ENCODE peak calls at places on chromosome 2, in five cellular contexts. I is HepG2, Z is GM12878, G is K562, X is SK-N-SH. Q is an unnamed sample.

GRCh38 chr2:61469424-61470121 is 1.3 kb downstream of the USP34 start:
- DNase-seq in I (no peak), Z (no peak), G (no peak), X (no peak), Q (no peak)

GRCh38 chr2:102237176-102237575 is 50.4 kb downstream of the IL1RL2 start:
- DNase-seq in I (no peak), Z (no peak), G (no peak), X (no peak), Q (no peak)

GRCh38 chr2:231648579-231649174 is 56.0 kb downstream of the TEX44 start:
- DNase-seq in I (peak), Z (no peak), G (no peak), X (peak), Q (peak)

GRCh38 chr2:191845876-191846786 is 757 bp downstream of the CAVIN2 start:
- DNase-seq in I (peak), Z (no peak), G (peak), X (no peak), Q (no peak)

GRCh38 chr2:191166111-191166755 is 15.4 kb upstream of the STAT4 start:
- DNase-seq in I (peak), Z (no peak), G (no peak), X (no peak), Q (peak)

GRCh38 chr2:69244889-69245288 is 142.1 kb downstream of the GFPT1 start:
- DNase-seq in I (no peak), Z (no peak), G (no peak), X (no peak), Q (no peak)

GRCh38 chr2:9057939-9058761 is 54.7 kb upstream of the MBOAT2 start:
- DNase-seq in I (no peak), Z (no peak), G (no peak), X (no peak), Q (no peak)

GRCh38 chr2:115848192-115848591 is 1405.8 kb downstream of the DPP10 start:
- DNase-seq in I (no peak), Z (no peak), G (no peak), X (no peak), Q (no peak)

GRCh38 chr2:149924028-149924427 is 336.5 kb upstream of the MMADHC start:
- DNase-seq in I (no peak), Z (no peak), G (no peak), X (no peak), Q (no peak)

GRCh38 chr2:27561060-27561459 is 21.8 kb upstream of the ZNF512 start:
- DNase-seq in I (no peak), Z (no peak), G (no peak), X (no peak), Q (no peak)

GRCh38 chr2:8906208-8906607 is 68.8 kb upstream of the KIDINS220 start:
- DNase-seq in I (no peak), Z (no peak), G (no peak), X (no peak), Q (no peak)

GRCh38 chr2:207852791-207853190 is 83.1 kb upstream of the FZD5 start:
- DNase-seq in I (no peak), Z (no peak), G (no peak), X (no peak), Q (no peak)

GRCh38 chr2:210399440-210400041 is 77.0 kb downstream of the LANCL1 start:
- DNase-seq in I (peak), Z (no peak), G (no peak), X (no peak), Q (no peak)

GRCh38 chr2:20120569-20121416 is 69.4 kb upstream of the LAPTM4A start:
- DNase-seq in I (no peak), Z (no peak), G (no peak), X (no peak), Q (no peak)

GRCh38 chr2:219124379-219125110 is 36.1 kb downstream of the NHEJ1 start:
- DNase-seq in I (no peak), Z (no peak), G (peak), X (no peak), Q (no peak)

GRCh38 chr2:20465716-20466391 is 19.0 kb downstream of the RHOB start:
- DNase-seq in I (no peak), Z (no peak), G (no peak), X (peak), Q (no peak)

GRCh38 chr2:12096425-12096824 is 350.0 kb downstream of the LPIN1 start:
- DNase-seq in I (no peak), Z (no peak), G (no peak), X (no peak), Q (no peak)

GRCh38 chr2:50097118-50097517 is 934.8 kb downstream of the NRXN1 start:
- DNase-seq in I (no peak), Z (no peak), G (no peak), X (no peak), Q (no peak)

GRCh38 chr2:7857904-7858303 is 824.0 kb upstream of the ID2 start:
- DNase-seq in I (no peak), Z (no peak), G (no peak), X (no peak), Q (no peak)

GRCh38 chr2:9543557-9543956 is 12.1 kb downstream of the ADAM17 start:
- DNase-seq in I (no peak), Z (no peak), G (no peak), X (no peak), Q (no peak)

GRCh38 chr2:38498039-38498438 is 104.7 kb downstream of the HNRNPLL start:
- DNase-seq in I (peak), Z (no peak), G (no peak), X (no peak), Q (no peak)

GRCh38 chr2:188416367-188416766 is 124.7 kb downstream of the GULP1 start:
- DNase-seq in I (no peak), Z (no peak), G (no peak), X (peak), Q (no peak)

GRCh38 chr2:147171961-147172360 is 672.9 kb upstream of the ACVR2A start:
- DNase-seq in I (no peak), Z (no peak), G (no peak), X (no peak), Q (no peak)

GRCh38 chr2:19349911-19350677 is 8.3 kb downstream of the OSR1 start:
- DNase-seq in I (peak), Z (no peak), G (peak), X (peak), Q (peak)

GRCh38 chr2:1972428-1972827 is 228.1 kb upstream of the PXDN start:
- DNase-seq in I (no peak), Z (no peak), G (no peak), X (peak), Q (peak)

GRCh38 chr2:130835766-130836015 is 1.0 kb upstream of the ARHGEF4 start:
- DNase-seq in I (no peak), Z (no peak), G (no peak), X (no peak), Q (no peak)

GRCh38 chr2:171217330-171217729 is 56.6 kb upstream of the TLK1 start:
- DNase-seq in I (no peak), Z (no peak), G (no peak), X (no peak), Q (no peak)

GRCh38 chr2:26701596-26701995 is 9.1 kb downstream of the KCNK3 start:
- DNase-seq in I (no peak), Z (no peak), G (no peak), X (no peak), Q (no peak)

GRCh38 chr2:3198119-3198518 is 179.5 kb downstream of the EIPR1 start:
- DNase-seq in I (peak), Z (no peak), G (no peak), X (peak), Q (peak)

GRCh38 chr2:205714058-205714776 is 31.9 kb downstream of the NRP2 start:
- DNase-seq in I (no peak), Z (peak), G (no peak), X (no peak), Q (no peak)

GRCh38 chr2:227849906-227850305 is 21.5 kb upstream of the DAW1 start:
- DNase-seq in I (no peak), Z (no peak), G (no peak), X (no peak), Q (no peak)

DNA sequence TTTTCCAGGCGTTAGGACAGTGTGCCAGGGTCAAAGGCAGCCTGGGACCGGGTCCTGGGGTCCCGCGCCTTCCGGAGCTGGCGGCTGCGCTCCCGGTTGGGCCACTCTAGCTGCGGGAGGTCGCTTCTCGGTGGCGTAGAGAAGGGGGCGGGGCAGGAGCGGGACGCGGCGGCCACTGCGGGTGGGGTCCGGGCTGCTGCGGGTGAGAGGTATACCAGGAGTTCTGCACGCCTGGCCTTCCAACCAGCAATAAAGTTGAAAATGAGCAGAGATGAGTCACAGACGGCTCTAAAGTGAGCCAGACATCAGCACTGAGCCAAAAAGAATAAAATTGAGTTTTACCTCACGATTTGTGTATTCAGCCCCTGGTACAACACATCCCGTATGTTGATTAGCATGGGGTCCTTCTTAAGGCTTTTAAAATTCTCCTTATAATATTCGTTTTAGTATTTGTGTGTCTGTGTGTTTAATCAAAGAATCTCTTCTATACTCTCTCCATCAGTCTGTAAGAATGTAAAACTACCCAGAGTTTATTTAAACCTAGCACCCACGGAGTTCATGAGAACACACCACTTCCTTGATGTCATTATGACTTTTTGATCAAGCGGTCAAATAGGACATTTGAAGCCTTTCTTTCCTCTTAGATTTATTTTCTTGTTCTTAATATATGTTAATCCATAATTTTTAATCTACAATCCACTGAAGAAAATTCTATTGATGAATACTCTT is at the start of gene C1GALT1C1L:
- DNase-seq in I (peak), Z (no peak), G (peak), X (peak), Q (peak)
- TF ChIP-seq FOXM1 in I (no peak), Z (no peak), G (no peak), X (no peak), Q (no peak)

DNA sequence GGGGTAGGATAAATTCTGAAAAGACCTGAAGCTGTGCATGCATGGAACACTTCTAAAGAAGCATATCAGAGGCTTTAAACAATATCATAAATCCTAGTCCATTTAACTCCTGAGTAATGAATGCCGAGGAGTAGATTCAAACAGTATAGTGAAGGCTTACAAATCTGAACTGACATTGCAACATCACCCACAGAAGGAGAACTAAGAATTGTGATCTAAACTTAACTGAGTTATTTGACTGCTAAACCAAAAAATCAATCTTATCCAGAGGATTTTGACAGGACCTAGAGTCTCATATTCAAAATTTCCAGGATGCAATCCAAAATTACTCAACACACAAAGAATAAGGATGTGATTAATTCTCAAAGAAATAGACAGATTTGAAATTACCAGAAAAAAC is 181.0 kb downstream of the SLC39A10 start:
- DNase-seq in I (no peak), Z (no peak), G (no peak), X (no peak), Q (no peak)
- TF ChIP-seq FOXM1 in I (no peak), Z (no peak), G (no peak), X (no peak), Q (no peak)

GRCh38 chr2:67516899-67517530 is 119.9 kb downstream of the ETAA1 start:
- DNase-seq in I (no peak), Z (no peak), G (no peak), X (no peak), Q (no peak)
- TF ChIP-seq FOXM1 in I (no peak), Z (no peak), G (no peak), X (no peak), Q (no peak)

DNA sequence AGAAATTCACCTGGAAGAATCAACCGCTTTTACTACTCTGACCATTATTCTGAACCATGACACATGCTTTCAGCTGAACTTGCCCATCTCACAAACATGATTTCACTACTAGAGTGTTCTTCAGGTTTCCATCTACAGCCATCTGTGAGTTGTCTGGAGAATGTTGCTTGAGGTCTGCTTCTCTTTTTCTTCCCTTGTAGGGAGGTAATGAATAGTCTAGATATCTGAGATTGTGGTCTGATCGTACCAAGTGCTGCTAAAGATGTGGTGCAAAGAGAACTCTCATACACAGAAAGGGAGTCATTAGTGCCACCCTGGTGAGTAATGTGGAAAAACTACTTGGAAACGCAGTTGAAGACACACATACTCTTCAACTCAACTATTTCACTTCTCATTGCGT is 10.2 kb downstream of the SOWAHC start:
- DNase-seq in I (no peak), Z (no peak), G (no peak), X (no peak), Q (no peak)
- TF ChIP-seq FOXM1 in I (no peak), Z (no peak), G (no peak), X (no peak), Q (no peak)

DNA sequence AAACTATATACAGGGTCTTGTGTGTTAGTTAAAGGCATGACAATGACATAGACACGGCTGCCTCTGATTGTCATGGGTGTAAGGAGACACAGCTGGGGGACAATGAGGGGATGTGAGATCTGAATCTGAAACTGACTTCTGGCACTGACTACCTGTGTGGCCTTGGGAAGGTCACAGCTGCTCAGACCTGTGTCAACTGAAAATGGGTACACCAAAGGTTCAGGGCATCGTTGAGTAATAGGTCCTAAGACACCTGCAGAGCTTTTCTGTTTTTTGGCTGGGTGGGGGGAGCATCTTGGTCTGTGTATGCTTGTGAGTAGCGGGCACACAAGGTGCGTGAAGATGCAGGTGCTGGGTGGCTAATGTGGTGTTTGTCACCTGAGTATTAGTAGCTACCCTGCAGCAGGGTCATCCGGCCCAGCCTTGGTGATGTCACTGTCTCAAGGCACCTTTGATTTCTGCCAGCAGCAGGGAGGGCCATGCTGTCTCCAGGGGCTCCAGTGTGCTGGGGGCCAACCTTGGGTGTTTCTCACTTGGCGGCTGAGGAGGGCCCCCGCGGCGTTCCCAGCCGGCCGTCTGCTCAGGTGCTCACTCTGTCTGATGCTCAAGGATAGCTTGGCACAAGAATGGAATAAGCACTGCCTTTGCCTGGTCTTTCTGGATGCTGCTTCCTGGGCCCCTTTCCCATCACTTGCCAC is 53.1 kb upstream of the HS6ST1 start:
- DNase-seq in I (no peak), Z (no peak), G (no peak), X (no peak), Q (no peak)
- TF ChIP-seq FOXM1 in I (no peak), Z (no peak), G (no peak), X (no peak), Q (no peak)

GRCh38 chr2:36408198-36408703 is 52.7 kb downstream of the CRIM1 start:
- DNase-seq in I (no peak), Z (no peak), G (no peak), X (no peak), Q (peak)
- TF ChIP-seq FOXM1 in I (no peak), Z (no peak), G (no peak), X (no peak), Q (no peak)

Q was measured in HEK293T.